ENCODE peak calls at places on chromosomes 16 and 17, in eight cellular contexts. C, Q, M, X, L, T, N and J are unnamed samples.
A peak's percentile ranks its signal among the peaks of the same experiment; 100 is the strongest.

GRCh38 chr17:73343739-73344454 is 32.1 kb upstream of the CDC42EP4 start:
- DNase-seq in N (no peak), T (no peak), L (no peak), X (no peak), M (no peak), C (no peak), Q (no peak), J (no peak)

GRCh38 chr16:11145173-11145820 is 110.7 kb downstream of the SOCS1 start:
- DNase-seq in L (peak; percentile 73), N (no peak), Q (peak; percentile 54), T (no peak), C (no peak), X (peak; percentile 59), M (no peak), J (no peak)

GRCh38 chr16:2799852-2800226 is 1.6 kb downstream of the PRSS41 start:
- DNase-seq in T (peak; percentile 63), C (no peak), Q (peak; percentile 4), L (no peak), N (no peak), X (no peak), M (no peak), J (no peak)

GRCh38 chr16:29775742-29776408 is 2.2 kb upstream of the ZG16 start:
- DNase-seq in L (no peak), Q (peak; percentile 43), C (no peak), N (peak; percentile 50), T (no peak), M (no peak), X (no peak), J (no peak)

GRCh38 chr17:44747566-44747965 is 11.2 kb upstream of the ADAM11 start:
- DNase-seq in C (no peak), M (no peak), N (no peak), X (no peak), Q (no peak), L (no peak), T (no peak), J (no peak)

GRCh38 chr16:79767597-79768280 is 167.2 kb upstream of the MAF start:
- DNase-seq in N (peak; percentile 34), M (peak; percentile 45), L (no peak), Q (no peak), X (no peak), T (peak; percentile 47), C (no peak), J (peak; percentile 68)

GRCh38 chr17:59893617-59894100 is 738 bp downstream of the RPS6KB1 start:
- DNase-seq in L (peak; percentile 4), Q (peak; percentile 8), N (no peak), T (no peak), X (peak; percentile 41), C (peak; percentile 48), M (no peak), J (peak; percentile 35)

GRCh38 chr17:42682400-42683384 is at the start of gene CNTNAP1:
- DNase-seq in X (peak; percentile 77), C (peak; percentile 77), Q (peak; percentile 84), L (no peak), M (peak; percentile 72), T (no peak), N (peak; percentile 71), J (no peak)

GRCh38 chr16:72848759-72849664 is 198.9 kb downstream of the ZFHX3 start:
- DNase-seq in Q (peak; percentile 89), M (peak; percentile 82), T (peak; percentile 86), C (peak; percentile 56), N (peak; percentile 81), X (peak; percentile 91), L (peak; percentile 23), J (peak; percentile 91)

GRCh38 chr16:85610059-85610445 is 3.1 kb upstream of the GSE1 start:
- DNase-seq in T (peak; percentile 26), X (no peak), M (no peak), C (no peak), Q (no peak), N (no peak), L (no peak), J (no peak)

GRCh38 chr17:79859676-79860615 is 20.7 kb upstream of the CBX4 start:
- DNase-seq in T (no peak), X (no peak), M (no peak), L (no peak), C (no peak), Q (no peak), N (no peak), J (no peak)

GRCh38 chr17:65984299-65984698 is 207.6 kb downstream of the CEP112 start:
- DNase-seq in L (no peak), M (no peak), C (no peak), X (no peak), N (no peak), T (no peak), Q (peak; percentile 68), J (no peak)

GRCh38 chr16:3027983-3028715 is 4.3 kb downstream of the THOC6 start:
- DNase-seq in N (peak; percentile 75), Q (peak; percentile 57), M (peak; percentile 54), X (peak; percentile 85), T (peak; percentile 85), L (peak; percentile 50), C (peak; percentile 79), J (peak; percentile 91)

GRCh38 chr16:81634380-81635121 is 144.5 kb upstream of the PLCG2 start:
- DNase-seq in M (peak; percentile 43), Q (peak; percentile 73), C (no peak), L (no peak), N (peak; percentile 39), T (no peak), X (no peak), J (no peak)

GRCh38 chr17:50805486-50805885 is 29.9 kb upstream of the WFIKKN2 start:
- DNase-seq in N (no peak), L (no peak), C (no peak), T (no peak), M (no peak), X (no peak), Q (no peak), J (peak; percentile 81)

GRCh38 chr17:63032141-63032540 is 66.1 kb downstream of the TANC2 start:
- DNase-seq in T (no peak), Q (no peak), C (no peak), N (no peak), L (no peak), X (no peak), M (no peak), J (no peak)

GRCh38 chr16:71894229-71894920 is 956 bp upstream of the IST1 start:
- DNase-seq in N (peak; percentile 26), X (peak; percentile 49), T (peak; percentile 51), L (peak; percentile 50), C (no peak), Q (peak; percentile 76), M (peak; percentile 52), J (peak; percentile 65)

GRCh38 chr17:78879679-78880186 is 23.3 kb downstream of the CEP295NL start:
- DNase-seq in X (peak; percentile 90), C (no peak), N (peak; percentile 86), M (peak; percentile 81), L (peak; percentile 32), Q (peak; percentile 98), T (no peak), J (no peak)

GRCh38 chr17:81064746-81065475 is 30.0 kb downstream of the BAIAP2 start:
- DNase-seq in M (no peak), Q (peak; percentile 52), C (no peak), T (no peak), X (peak; percentile 67), L (no peak), N (no peak), J (no peak)

GRCh38 chr17:49090885-49091594 is 41.5 kb upstream of the B4GALNT2 start:
- DNase-seq in Q (no peak), C (no peak), T (no peak), X (no peak), N (no peak), L (no peak), M (no peak), J (no peak)

GRCh38 chr16:46947900-46948547 is 25.4 kb downstream of the DNAJA2 start:
- DNase-seq in X (no peak), M (no peak), C (peak; percentile 38), Q (peak; percentile 49), L (no peak), T (no peak), N (no peak), J (no peak)

GRCh38 chr16:48865511-48865910 is 255.5 kb upstream of the N4BP1 start:
- DNase-seq in N (no peak), L (no peak), C (no peak), T (no peak), M (no peak), Q (no peak), X (no peak), J (no peak)

GRCh38 chr16:7532534-7532933 is 199.9 kb downstream of the RBFOX1 start:
- DNase-seq in Q (no peak), X (no peak), L (no peak), C (no peak), T (no peak), N (no peak), M (no peak), J (no peak)

GRCh38 chr16:3243882-3244281 is 8.9 kb upstream of the ZNF200 start:
- DNase-seq in X (no peak), T (no peak), L (no peak), M (no peak), N (no peak), C (no peak), Q (no peak), J (no peak)

GRCh38 chr17:2302740-2303277 is 776 bp downstream of the SMG6 start:
- DNase-seq in Q (peak; percentile 6), X (no peak), T (no peak), C (no peak), L (no peak), M (no peak), N (no peak), J (no peak)

GRCh38 chr17:5179003-5179402 is 12.7 kb downstream of the ZNF594 start:
- DNase-seq in Q (no peak), X (no peak), N (no peak), M (no peak), C (no peak), T (no peak), L (no peak), J (no peak)
- H3K9me3 ChIP-seq in Q (peaks cover 59% of the 10 kb centered on the region), X (peaks cover 94% of the 10 kb centered on the region), N (peaks cover 22% of the 10 kb centered on the region), M (peaks cover 76% of the 10 kb centered on the region), C (peaks cover 96% of the 10 kb centered on the region), T (peaks cover 18% of the 10 kb centered on the region), L (peaks cover 17% of the 10 kb centered on the region), J (peaks cover 15% of the 10 kb centered on the region)

GRCh38 chr17:39818282-39819000 is 45.7 kb downstream of the IKZF3 start:
- DNase-seq in X (no peak), C (no peak), T (no peak), M (no peak), N (no peak), Q (no peak), L (no peak), J (no peak)
- TF ChIP-seq POLR2A in X (no peak), C (no peak), T (no peak), M (no peak), N (no peak), Q (no peak), L (no peak), J (no peak)

GRCh38 chr17:9002610-9003354 is 18.5 kb upstream of the NTN1 start:
- DNase-seq in M (peak; percentile 28), L (no peak), X (no peak), T (peak; percentile 21), Q (no peak), C (peak; percentile 75), N (no peak), J (no peak)
- TF ChIP-seq CTCF in M (peak; percentile 14), L (no peak), X (no peak), T (no peak), Q (no peak), C (peak; percentile 36), N (no peak), J (no peak)

DNA sequence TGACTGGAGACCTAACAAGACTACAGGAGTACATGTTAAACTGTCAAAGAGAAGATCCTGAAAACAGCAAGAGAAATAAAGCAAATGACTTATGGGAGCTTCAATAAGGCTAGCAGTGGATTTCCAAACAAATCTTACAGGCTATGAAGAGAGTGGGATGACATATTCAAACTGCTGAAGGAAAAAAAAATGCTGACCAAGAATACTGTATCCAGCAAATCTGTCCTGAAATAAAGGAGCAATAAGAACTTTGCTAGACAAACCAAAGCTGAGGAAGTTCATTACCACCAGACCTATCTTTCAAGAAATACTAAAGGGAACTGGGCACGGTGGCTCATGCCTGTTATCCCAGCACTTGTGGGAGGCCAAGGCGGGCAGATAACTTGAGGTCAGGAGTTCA is 28.6 kb downstream of the ZFP1 start:
- DNase-seq in N (no peak), L (no peak), Q (no peak), X (no peak), T (no peak), M (no peak), C (no peak), J (no peak)
- H3K9me3 ChIP-seq in N (no peaks in the 10 kb centered on the region), L (no peaks in the 10 kb centered on the region), Q (peaks cover 41% of the 10 kb centered on the region), X (peaks cover 59% of the 10 kb centered on the region), T (no peaks in the 10 kb centered on the region), M (peaks cover 14% of the 10 kb centered on the region), C (peaks cover 84% of the 10 kb centered on the region), J (no peaks in the 10 kb centered on the region)